ENCODE peak calls at places on chromosomes 12 and 14, in nine cellular contexts. A, S, N, L, D, I, V, F and W are unnamed samples. For H3K4me1, the result is how much of the 10 kb centered on the place peaks cover.

GRCh38 chr12:92558806-92559205 is 144.0 kb upstream of the PLEKHG7 start:
- DNase-seq in A (no peak), S (no peak), N (no peak), L (no peak), D (no peak), I (no peak), V (no peak), F (no peak), W (no peak)

GRCh38 chr14:74518221-74518620 is 24.7 kb downstream of the ISCA2 start:
- DNase-seq in A (no peak), S (no peak), N (no peak), L (no peak), D (no peak), I (no peak), V (peak), F (no peak), W (no peak)

GRCh38 chr14:76993743-76994142 is 34.8 kb downstream of the IRF2BPL start:
- DNase-seq in A (no peak), S (no peak), N (no peak), L (no peak), D (no peak), I (no peak), V (no peak), F (no peak), W (no peak)

GRCh38 chr14:73696466-73697390 is 17.5 kb downstream of the PNMA1 start:
- DNase-seq in A (no peak), S (no peak), N (no peak), L (no peak), D (no peak), I (peak), V (no peak), F (peak), W (peak)

GRCh38 chr14:48075487-48075886 is 400.1 kb upstream of the MDGA2 start:
- DNase-seq in A (no peak), S (no peak), N (no peak), L (no peak), D (no peak), I (no peak), V (no peak), F (no peak), W (no peak)

GRCh38 chr14:64990291-64990690 is 3.6 kb downstream of the FNTB start:
- DNase-seq in A (no peak), S (no peak), N (no peak), L (no peak), D (no peak), I (no peak), V (no peak), F (no peak), W (no peak)

GRCh38 chr14:61145258-61145902 is 135.8 kb downstream of the TMEM30B start:
- DNase-seq in A (no peak), S (no peak), N (no peak), L (no peak), D (no peak), I (no peak), V (no peak), F (no peak), W (no peak)

GRCh38 chr12:54207539-54208267 is 18.9 kb upstream of the SMUG1 start:
- DNase-seq in A (no peak), S (peak), N (peak), L (peak), D (peak), I (peak), V (peak), F (peak), W (peak)

GRCh38 chr14:94936411-94936892 is 166.5 kb upstream of the GSC start:
- DNase-seq in A (no peak), S (no peak), N (peak), L (peak), D (peak), I (no peak), V (peak), F (no peak), W (no peak)

GRCh38 chr12:23504043-23504442 is 445.4 kb downstream of the SOX5 start:
- DNase-seq in A (no peak), S (peak), N (no peak), L (no peak), D (no peak), I (no peak), V (no peak), F (no peak), W (no peak)

GRCh38 chr12:74820324-74820723 is 282.7 kb downstream of the ATXN7L3B start:
- DNase-seq in A (no peak), S (no peak), N (no peak), L (no peak), D (no peak), I (no peak), V (no peak), F (no peak), W (no peak)

GRCh38 chr12:55820679-55821078 is 2.8 kb downstream of the ORMDL2 start:
- DNase-seq in A (no peak), S (peak), N (no peak), L (no peak), D (no peak), I (no peak), V (no peak), F (no peak), W (no peak)

GRCh38 chr12:27571463-27571862 is 47.5 kb downstream of the PPFIBP1 start:
- DNase-seq in A (no peak), S (no peak), N (no peak), L (no peak), D (no peak), I (peak), V (no peak), F (no peak), W (no peak)

GRCh38 chr12:54222609-54223008 is 33.8 kb upstream of the SMUG1 start:
- DNase-seq in A (no peak), S (no peak), N (no peak), L (no peak), D (no peak), I (no peak), V (no peak), F (no peak), W (no peak)

GRCh38 chr12:25594376-25594775 is 41.3 kb upstream of the LMNTD1 start:
- DNase-seq in A (no peak), S (no peak), N (no peak), L (no peak), D (no peak), I (no peak), V (no peak), F (no peak), W (no peak)

GRCh38 chr14:74649167-74649566 is 37.1 kb upstream of the LTBP2 start:
- DNase-seq in A (no peak), S (peak), N (no peak), L (no peak), D (no peak), I (no peak), V (no peak), F (no peak), W (no peak)

GRCh38 chr14:38003746-38004609 is 203.7 kb upstream of the SSTR1 start:
- DNase-seq in A (no peak), S (no peak), N (no peak), L (no peak), D (no peak), I (no peak), V (no peak), F (no peak), W (no peak)

GRCh38 chr12:32918890-32919791 is 22.6 kb upstream of the PKP2 start:
- DNase-seq in A (no peak), S (peak), N (no peak), L (no peak), D (no peak), I (peak), V (no peak), F (no peak), W (no peak)

GRCh38 chr12:47725893-47726292 is 603 bp upstream of the ENDOU start:
- DNase-seq in A (no peak), S (no peak), N (no peak), L (no peak), D (no peak), I (no peak), V (no peak), F (no peak), W (no peak)

GRCh38 chr14:93173943-93174395 is 10.7 kb downstream of the MOAP1 start:
- DNase-seq in A (no peak), S (peak), N (peak), L (no peak), D (no peak), I (no peak), V (no peak), F (no peak), W (no peak)

GRCh38 chr12:27095346-27095745 is 13.0 kb upstream of the C12orf71 start:
- DNase-seq in A (no peak), S (no peak), N (no peak), L (no peak), D (no peak), I (no peak), V (peak), F (no peak), W (no peak)

GRCh38 chr12:123992118-123992825 is 19.3 kb downstream of the ZNF664 start:
- DNase-seq in A (no peak), S (no peak), N (no peak), L (no peak), D (no peak), I (no peak), V (no peak), F (no peak), W (no peak)

GRCh38 chr12:26833692-26834168 is 736 bp upstream of the ITPR2 start:
- DNase-seq in A (no peak), S (no peak), N (peak), L (peak), D (no peak), I (peak), V (peak), F (no peak), W (no peak)

GRCh38 chr12:52395761-52396434 is 10.2 kb downstream of the KRT82 start:
- DNase-seq in A (no peak), S (peak), N (no peak), L (peak), D (peak), I (no peak), V (no peak), F (peak), W (no peak)

GRCh38 chr12:9252256-9252655 is 44.1 kb upstream of the PZP start:
- DNase-seq in A (no peak), S (no peak), N (no peak), L (no peak), D (no peak), I (no peak), V (no peak), F (no peak), W (no peak)

GRCh38 chr14:102473559-102473958 is 36.0 kb downstream of the ANKRD9 start:
- DNase-seq in A (no peak), S (no peak), N (no peak), L (no peak), D (no peak), I (no peak), V (no peak), F (no peak), W (no peak)

GRCh38 chr14:24366664-24367505 is 1.1 kb upstream of the NFATC4 start:
- DNase-seq in A (no peak), S (peak), N (peak), L (peak), D (peak), I (peak), V (peak), F (peak), W (no peak)
- H3K4me1 ChIP-seq in A (half or more), S (under half), N (under half), L (under half), D (under half), I (under half), V (under half), F (under half), W (under half)

DNA sequence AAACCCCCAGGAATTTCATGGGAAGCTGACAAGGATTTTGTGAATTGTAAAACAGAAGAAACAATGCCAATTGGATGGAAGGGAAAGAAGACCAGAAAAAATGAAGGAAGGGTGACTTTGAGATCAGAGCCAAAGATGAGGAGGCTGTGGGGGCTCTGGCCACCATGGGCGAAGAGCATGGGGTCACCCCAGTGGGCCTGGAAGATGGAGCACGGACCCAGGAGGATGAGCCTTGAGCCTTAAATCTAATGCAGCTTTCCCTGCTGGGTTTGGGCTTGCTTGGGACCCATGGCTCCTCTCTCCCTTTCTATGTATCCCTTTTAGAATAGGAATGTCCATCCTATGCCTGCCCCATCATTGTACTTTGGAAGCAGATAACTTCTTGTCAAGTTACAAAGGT is 322.2 kb downstream of the TMEM121 start:
- DNase-seq in A (no peak), S (no peak), N (no peak), L (no peak), D (no peak), I (no peak), V (no peak), F (no peak), W (no peak)
- TF ChIP-seq POLR2AphosphoS5 in A (no peak), S (no peak), N (no peak), L (no peak), D (no peak), I (no peak), V (no peak), F (no peak), W (no peak)

GRCh38 chr12:116920939-116921338 is 10.2 kb downstream of the FBXW8 start:
- DNase-seq in A (no peak), S (no peak), N (no peak), L (no peak), D (no peak), I (no peak), V (no peak), F (no peak), W (no peak)

GRCh38 chr12:116918464-116918863 is 7.7 kb downstream of the FBXW8 start:
- DNase-seq in A (no peak), S (no peak), N (no peak), L (no peak), D (no peak), I (no peak), V (no peak), F (no peak), W (no peak)

GRCh38 chr12:116919706-116920485 is 9.1 kb downstream of the FBXW8 start:
- DNase-seq in A (no peak), S (no peak), N (no peak), L (no peak), D (no peak), I (peak), V (no peak), F (no peak), W (no peak)

GRCh38 chr12:116916714-116917114 is 6.0 kb downstream of the FBXW8 start:
- DNase-seq in A (no peak), S (peak), N (peak), L (peak), D (no peak), I (peak), V (no peak), F (peak), W (no peak)

DNA sequence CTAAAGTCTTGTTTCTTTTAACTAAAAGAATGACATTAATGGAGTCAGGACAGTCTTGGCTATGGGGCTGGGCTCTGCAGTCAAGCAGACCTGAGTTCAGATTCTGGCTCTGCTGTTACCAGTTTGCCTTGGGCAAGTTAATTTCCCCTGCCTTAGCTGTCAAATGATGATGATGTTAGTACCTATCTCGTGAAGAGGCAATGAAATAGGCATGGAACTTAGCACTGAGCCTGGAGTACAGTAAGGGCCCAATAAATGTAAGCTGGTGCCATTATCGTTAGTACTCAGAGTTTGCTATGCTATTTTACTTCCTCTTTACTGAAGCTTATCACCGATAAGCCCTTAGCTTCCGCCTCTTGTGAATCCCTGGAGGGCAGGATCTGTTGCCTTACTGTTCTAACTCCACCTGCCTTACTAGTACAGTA is 8.5 kb downstream of the FBXW8 start:
- DNase-seq in A (no peak), S (peak), N (no peak), L (peak), D (no peak), I (no peak), V (no peak), F (no peak), W (no peak)
- H3K4me3 ChIP-seq in A (no peak), S (no peak), N (no peak), L (no peak), D (no peak), I (no peak), V (no peak), F (no peak), W (no peak)

DNA sequence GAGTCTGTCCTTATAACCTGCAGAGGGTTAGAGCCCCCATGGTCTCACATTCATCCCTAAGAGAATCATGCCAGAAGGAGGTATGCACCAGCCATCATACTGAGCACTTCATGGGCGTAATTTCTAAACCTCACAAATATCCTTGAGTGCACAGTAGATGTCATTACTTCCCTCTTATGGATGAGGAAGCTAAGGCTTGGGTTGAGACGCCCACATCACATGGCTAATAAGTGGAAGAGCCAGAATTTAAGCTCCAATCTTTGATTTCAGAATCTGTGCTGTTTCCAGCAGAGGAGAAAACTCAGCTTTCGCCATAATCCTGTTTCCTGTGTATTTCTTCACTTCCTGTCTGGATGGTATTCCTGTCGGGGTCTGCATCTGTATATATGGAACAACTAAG is 5.0 kb downstream of the ISCU start:
- DNase-seq in A (no peak), S (no peak), N (no peak), L (no peak), D (no peak), I (no peak), V (no peak), F (no peak), W (no peak)
- H3K4me1 ChIP-seq in A (under half), S (under half), N (under half), L (half or more), D (under half), I (under half), V (under half), F (under half), W (under half)

DNA sequence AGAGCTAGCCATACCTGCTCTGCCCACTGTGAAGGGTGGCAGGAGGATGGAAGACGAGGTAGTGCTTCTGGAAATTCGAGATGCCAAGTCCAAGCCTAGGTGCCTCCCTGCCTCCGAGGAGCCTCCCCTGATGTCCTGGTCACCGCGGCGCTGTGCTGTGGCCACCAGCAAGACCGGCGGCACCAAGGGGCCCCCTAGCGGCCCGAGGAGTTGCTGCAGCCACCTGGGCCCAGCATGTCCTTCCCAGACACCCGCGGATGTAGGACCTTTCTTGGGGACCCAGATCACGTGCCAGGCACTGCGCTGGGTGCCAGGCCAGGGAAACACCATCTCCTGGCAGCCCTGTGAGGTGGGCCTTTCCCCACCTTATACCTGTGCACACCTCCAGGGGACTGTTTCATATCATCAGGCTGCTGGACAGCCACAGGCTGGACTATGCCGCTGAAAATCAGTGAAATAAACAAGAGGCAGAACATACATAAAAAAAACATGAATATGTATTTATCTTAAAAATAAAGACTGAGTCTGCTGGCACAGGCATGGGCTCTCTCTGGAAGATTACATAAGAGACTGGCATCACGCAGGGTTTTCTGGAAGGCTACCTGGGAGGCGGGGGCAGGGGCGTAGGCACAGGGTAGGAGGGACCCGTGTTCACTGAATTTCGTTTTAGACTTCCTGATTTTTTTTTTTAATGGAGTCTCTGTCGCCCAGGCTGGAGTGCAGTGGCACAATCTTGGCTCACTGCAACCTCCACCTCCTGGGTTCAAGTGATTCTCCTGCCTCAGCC is 15.9 kb upstream of the HHIPL1 start:
- DNase-seq in A (no peak), S (peak), N (peak), L (peak), D (no peak), I (peak), V (peak), F (peak), W (peak)
- TF ChIP-seq POLR2AphosphoS5 in A (no peak), S (no peak), N (peak), L (no peak), D (no peak), I (no peak), V (no peak), F (no peak), W (no peak)

DNA sequence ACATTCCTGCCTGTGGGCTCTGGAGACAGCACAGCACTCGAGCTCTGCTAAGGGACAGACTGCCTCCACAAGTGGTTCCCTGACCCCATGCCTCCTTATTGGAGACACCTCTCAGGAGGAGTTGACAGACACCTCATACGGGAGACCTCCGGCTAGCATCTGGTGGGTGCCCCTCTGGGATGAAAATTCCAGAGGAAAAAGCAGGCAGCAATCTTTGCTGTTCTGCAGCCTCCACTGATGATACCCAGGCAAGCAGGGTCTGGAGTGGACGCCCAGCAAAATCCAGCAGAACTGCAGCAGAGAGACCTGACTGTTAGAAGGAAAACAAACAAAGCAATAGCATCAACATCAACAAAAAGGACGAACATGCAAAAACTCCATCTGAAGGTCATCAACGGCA is 639.4 kb downstream of the SLC16A7 start:
- DNase-seq in A (no peak), S (no peak), N (no peak), L (no peak), D (no peak), I (no peak), V (no peak), F (no peak), W (no peak)
- H3K4me3 ChIP-seq in A (no peak), S (no peak), N (no peak), L (no peak), D (no peak), I (no peak), V (no peak), F (no peak), W (no peak)

GRCh38 chr12:112308184-112308583 is 74.0 kb downstream of the HECTD4 start:
- DNase-seq in A (no peak), S (no peak), N (no peak), L (no peak), D (no peak), I (no peak), V (no peak), F (no peak), W (no peak)

GRCh38 chr12:112307219-112308062 is 74.8 kb downstream of the HECTD4 start:
- DNase-seq in A (no peak), S (no peak), N (no peak), L (no peak), D (no peak), I (no peak), V (no peak), F (no peak), W (no peak)

GRCh38 chr12:112309797-112310196 is 72.4 kb downstream of the HECTD4 start:
- DNase-seq in A (no peak), S (no peak), N (no peak), L (no peak), D (no peak), I (no peak), V (no peak), F (no peak), W (no peak)

GRCh38 chr12:112305951-112306350 is 76.3 kb downstream of the HECTD4 start:
- DNase-seq in A (no peak), S (no peak), N (peak), L (no peak), D (no peak), I (no peak), V (no peak), F (no peak), W (no peak)

DNA sequence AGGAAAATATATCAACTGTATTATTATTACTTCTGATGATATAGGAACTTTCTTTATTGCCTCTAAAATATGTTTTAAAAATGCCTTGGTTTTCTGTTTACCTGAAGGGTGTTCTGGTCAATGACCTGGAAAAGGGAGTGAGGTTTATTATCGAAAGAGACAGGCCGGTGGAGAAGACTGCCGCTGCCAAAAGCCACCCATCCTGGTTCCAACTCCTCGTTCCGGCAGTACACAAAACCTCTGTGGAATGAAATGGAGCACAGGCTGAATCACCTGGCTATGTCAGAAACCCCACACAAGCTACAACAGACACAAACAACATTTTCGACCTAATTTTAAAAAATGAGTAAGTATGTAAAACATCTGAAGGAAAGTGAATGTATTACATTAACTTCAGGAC is 73.6 kb downstream of the HECTD4 start:
- DNase-seq in A (no peak), S (no peak), N (no peak), L (no peak), D (no peak), I (no peak), V (no peak), F (no peak), W (no peak)
- H3K4me1 ChIP-seq in A (under half), S (under half), N (under half), L (under half), D (under half), I (under half), V (under half), F (under half), W (under half)